ENCODE peak calls at places on chromosomes 4 and X, in four cellular contexts. D is HCT116, E is A172, A is Calu3. U is an unnamed sample.

GRCh38 chr4:190020790-190021717 is 6.0 kb downstream of the FRG2 start:
- DNase-seq in D (no peak), A (no peak), E (no peak), U (no peak)

GRCh38 chr4:106149026-106149425 is 167.0 kb downstream of the TBCK start:
- DNase-seq in E (no peak), D (no peak), A (no peak), U (peak)

GRCh38 chr4:101224358-101225218 is 122.7 kb downstream of the PPP3CA start:
- DNase-seq in D (no peak), E (no peak), A (no peak), U (no peak)

GRCh38 chr4:38281416-38282071 is 321.3 kb downstream of the PTTG2 start:
- DNase-seq in E (no peak), D (no peak), A (no peak), U (no peak)

GRCh38 chrX:22748093-22748999 is 251.4 kb upstream of the DDX53 start:
- DNase-seq in A (peak), E (peak), D (peak), U (peak)

GRCh38 chr4:67103001-67103737 is 442.1 kb downstream of the CENPC start:
- DNase-seq in D (no peak), A (no peak), E (no peak), U (no peak)

GRCh38 chrX:129932792-129933321 is 26.9 kb downstream of the UTP14A start:
- DNase-seq in A (peak), E (no peak), D (no peak), U (no peak)

GRCh38 chr4:130542953-130543352 is 1447.0 kb downstream of the C4orf33 start:
- DNase-seq in D (no peak), A (no peak), E (peak), U (no peak)

GRCh38 chr4:23373269-23373668 is 516.6 kb downstream of the PPARGC1A start:
- DNase-seq in D (no peak), E (peak), A (peak), U (peak)

GRCh38 chr4:21046121-21046520 is 345.9 kb downstream of the PACRGL start:
- DNase-seq in D (no peak), E (no peak), A (no peak), U (peak)

GRCh38 chrX:106899276-106899675 is 3.9 kb downstream of the RIPPLY1 start:
- DNase-seq in E (no peak), D (no peak), A (no peak), U (no peak)

GRCh38 chrX:48919360-48919821 is 567 bp upstream of the PIM2 start:
- DNase-seq in D (no peak), A (peak), E (no peak), U (no peak)

GRCh38 chr4:7971881-7972500 is 32.3 kb upstream of the AFAP1 start:
- DNase-seq in D (no peak), E (no peak), A (peak), U (peak)

GRCh38 chrX:49919617-49920016 is 2.8 kb upstream of the CLCN5 start:
- DNase-seq in D (no peak), A (peak), E (peak), U (no peak)

GRCh38 chr4:155546451-155546850 is 120.2 kb upstream of the GUCY1A1 start:
- DNase-seq in D (no peak), E (no peak), A (no peak), U (no peak)

GRCh38 chrX:20225488-20225833 is 41.2 kb downstream of the RPS6KA3 start:
- DNase-seq in E (no peak), D (no peak), A (no peak), U (no peak)

GRCh38 chr4:35525192-35525978 is 718.9 kb downstream of the ARAP2 start:
- DNase-seq in D (no peak), E (no peak), A (no peak), U (no peak)

GRCh38 chr4:37717575-37717974 is 31.4 kb upstream of the RELL1 start:
- DNase-seq in D (no peak), E (peak), A (no peak), U (peak)

GRCh38 chrX:104370089-104370488 is 115.4 kb upstream of the ESX1 start:
- DNase-seq in E (no peak), A (peak), D (peak), U (no peak)

GRCh38 chr4:82284475-82284857 is 89.3 kb downstream of the HNRNPD start:
- DNase-seq in A (no peak), D (no peak), E (no peak), U (no peak)

GRCh38 chrX:65528705-65529340 is 5.8 kb downstream of the LAS1L start:
- DNase-seq in E (peak), D (no peak), A (peak), U (no peak)

GRCh38 chr4:65580551-65580950 is 89.7 kb downstream of the EPHA5 start:
- DNase-seq in E (peak), D (no peak), A (no peak), U (no peak)

GRCh38 chr4:110231869-110232268 is 33.5 kb upstream of the ELOVL6 start:
- DNase-seq in A (peak), E (no peak), D (no peak), U (no peak)

GRCh38 chrX:134542485-134542884 is 82.5 kb downstream of the HPRT1 start:
- DNase-seq in D (no peak), A (no peak), E (no peak), U (peak)

GRCh38 chr4:44326716-44327115 is 121.9 kb downstream of the KCTD8 start:
- DNase-seq in E (no peak), D (no peak), A (no peak), U (peak)

GRCh38 chrX:150477364-150477763 is 91.1 kb upstream of the MTM1 start:
- DNase-seq in E (no peak), A (no peak), D (no peak), U (no peak)

GRCh38 chrX:15938072-15938471 is 83.5 kb upstream of the AP1S2 start:
- DNase-seq in A (no peak), D (no peak), E (no peak), U (no peak)

GRCh38 chr4:2076908-2077534 is 17.9 kb downstream of the NAT8L start:
- DNase-seq in D (no peak), E (no peak), A (no peak), U (no peak)

GRCh38 chr4:186767794-186768193 is 44.1 kb upstream of the FAT1 start:
- DNase-seq in D (no peak), A (no peak), E (no peak), U (no peak)

GRCh38 chrX:10450229-10450958 is 170.0 kb downstream of the MID1 start:
- DNase-seq in E (peak), A (no peak), D (no peak), U (peak)

GRCh38 chrX:80808854-80809493 is 703 bp downstream of the BRWD3 start:
- DNase-seq in E (no peak), A (peak), D (no peak), U (peak)

U was measured in NCI-H226.